ENCODE peak calls at places on chromosome 22, in nine cellular contexts. One of them, this sample, is unnamed.
A peak's percentile ranks its signal among the peaks of the same experiment; 100 is the strongest.

GRCh38 chr22:28075260-28075981 is 156.4 kb upstream of the PITPNB start:
- DNase-seq in NCI-H1417: no peak
- DNase-seq in amniotic stem cell: peak; percentile 54
- DNase-seq in globus pallidus: no peak
- DNase-seq in T follicular helper cell: no peak
- DNase-seq in C1 segment of cervical spinal cord: no peak
- DNase-seq in progenitor cell of endocrine pancreas: no peak
- DNase-seq in nucleus accumbens: no peak
- DNase-seq in neuronal stem cell: no peak
- DNase-seq in this sample: no peak

GRCh38 chr22:28750471-28750881 is 8.6 kb downstream of the HSCB start:
- DNase-seq in NCI-H1417: no peak
- DNase-seq in amniotic stem cell: peak; percentile 60
- DNase-seq in globus pallidus: no peak
- DNase-seq in T follicular helper cell: no peak
- DNase-seq in C1 segment of cervical spinal cord: no peak
- DNase-seq in progenitor cell of endocrine pancreas: no peak
- DNase-seq in nucleus accumbens: no peak
- DNase-seq in neuronal stem cell: no peak
- DNase-seq in this sample: no peak

GRCh38 chr22:43853328-43853931 is 8.9 kb downstream of the SULT4A1 start:
- DNase-seq in NCI-H1417: no peak
- DNase-seq in amniotic stem cell: no peak
- DNase-seq in globus pallidus: no peak
- DNase-seq in T follicular helper cell: no peak
- DNase-seq in C1 segment of cervical spinal cord: no peak
- DNase-seq in progenitor cell of endocrine pancreas: no peak
- DNase-seq in nucleus accumbens: no peak
- DNase-seq in neuronal stem cell: no peak
- DNase-seq in this sample: no peak

GRCh38 chr22:44580756-44581435 is 82.9 kb upstream of the RTL6 start:
- DNase-seq in NCI-H1417: no peak
- DNase-seq in amniotic stem cell: no peak
- DNase-seq in globus pallidus: no peak
- DNase-seq in T follicular helper cell: no peak
- DNase-seq in C1 segment of cervical spinal cord: no peak
- DNase-seq in progenitor cell of endocrine pancreas: no peak
- DNase-seq in nucleus accumbens: no peak
- DNase-seq in neuronal stem cell: no peak
- DNase-seq in this sample: no peak

GRCh38 chr22:44916281-44917231 is 93.2 kb downstream of the PHF21B start:
- DNase-seq in NCI-H1417: no peak
- DNase-seq in amniotic stem cell: no peak
- DNase-seq in globus pallidus: no peak
- DNase-seq in T follicular helper cell: no peak
- DNase-seq in C1 segment of cervical spinal cord: no peak
- DNase-seq in progenitor cell of endocrine pancreas: no peak
- DNase-seq in nucleus accumbens: no peak
- DNase-seq in neuronal stem cell: no peak
- DNase-seq in this sample: no peak

GRCh38 chr22:40642316-40642715 is 5.8 kb upstream of the MRTFA start:
- DNase-seq in NCI-H1417: no peak
- DNase-seq in amniotic stem cell: no peak
- DNase-seq in globus pallidus: no peak
- DNase-seq in T follicular helper cell: no peak
- DNase-seq in C1 segment of cervical spinal cord: no peak
- DNase-seq in progenitor cell of endocrine pancreas: no peak
- DNase-seq in nucleus accumbens: no peak
- DNase-seq in neuronal stem cell: no peak
- DNase-seq in this sample: no peak

GRCh38 chr22:49233507-49234100 is 594.1 kb downstream of the BRD1 start:
- DNase-seq in NCI-H1417: no peak
- DNase-seq in amniotic stem cell: no peak
- DNase-seq in globus pallidus: no peak
- DNase-seq in T follicular helper cell: no peak
- DNase-seq in C1 segment of cervical spinal cord: no peak
- DNase-seq in progenitor cell of endocrine pancreas: no peak
- DNase-seq in nucleus accumbens: no peak
- DNase-seq in neuronal stem cell: no peak
- DNase-seq in this sample: no peak

GRCh38 chr22:47048123-47049077 is 285.9 kb downstream of the TBC1D22A start:
- DNase-seq in NCI-H1417: no peak
- DNase-seq in amniotic stem cell: no peak
- DNase-seq in globus pallidus: no peak
- DNase-seq in T follicular helper cell: no peak
- DNase-seq in C1 segment of cervical spinal cord: no peak
- DNase-seq in progenitor cell of endocrine pancreas: no peak
- DNase-seq in nucleus accumbens: no peak
- DNase-seq in neuronal stem cell: no peak
- DNase-seq in this sample: no peak

GRCh38 chr22:44825310-44826150 is 73.2 kb downstream of the ARHGAP8 start:
- DNase-seq in NCI-H1417: no peak
- DNase-seq in amniotic stem cell: no peak
- DNase-seq in globus pallidus: no peak
- DNase-seq in T follicular helper cell: no peak
- DNase-seq in C1 segment of cervical spinal cord: no peak
- DNase-seq in progenitor cell of endocrine pancreas: no peak
- DNase-seq in nucleus accumbens: no peak
- DNase-seq in neuronal stem cell: no peak
- DNase-seq in this sample: no peak

GRCh38 chr22:17369553-17370035 is 334 bp downstream of the CECR2 start:
- DNase-seq in NCI-H1417: peak; percentile 68
- DNase-seq in amniotic stem cell: no peak
- DNase-seq in globus pallidus: no peak
- DNase-seq in T follicular helper cell: no peak
- DNase-seq in C1 segment of cervical spinal cord: no peak
- DNase-seq in progenitor cell of endocrine pancreas: peak; percentile 51
- DNase-seq in nucleus accumbens: peak; percentile 62
- DNase-seq in neuronal stem cell: peak; percentile 57
- DNase-seq in this sample: peak; percentile 58

GRCh38 chr22:42651134-42651533 is 1.9 kb upstream of the CYB5R3 start:
- DNase-seq in NCI-H1417: no peak
- DNase-seq in amniotic stem cell: no peak
- DNase-seq in globus pallidus: no peak
- DNase-seq in T follicular helper cell: no peak
- DNase-seq in C1 segment of cervical spinal cord: no peak
- DNase-seq in progenitor cell of endocrine pancreas: no peak
- DNase-seq in nucleus accumbens: no peak
- DNase-seq in neuronal stem cell: no peak
- DNase-seq in this sample: no peak

GRCh38 chr22:20305894-20306645 is 13.8 kb downstream of the DGCR6L start:
- DNase-seq in NCI-H1417: no peak
- DNase-seq in amniotic stem cell: no peak
- DNase-seq in globus pallidus: no peak
- DNase-seq in T follicular helper cell: no peak
- DNase-seq in C1 segment of cervical spinal cord: no peak
- DNase-seq in progenitor cell of endocrine pancreas: no peak
- DNase-seq in nucleus accumbens: no peak
- DNase-seq in neuronal stem cell: no peak
- DNase-seq in this sample: no peak

GRCh38 chr22:21681566-21682370 is 16.0 kb downstream of the PPIL2 start:
- DNase-seq in NCI-H1417: no peak
- DNase-seq in amniotic stem cell: no peak
- DNase-seq in globus pallidus: no peak
- DNase-seq in T follicular helper cell: no peak
- DNase-seq in C1 segment of cervical spinal cord: no peak
- DNase-seq in progenitor cell of endocrine pancreas: no peak
- DNase-seq in nucleus accumbens: no peak
- DNase-seq in neuronal stem cell: no peak
- DNase-seq in this sample: no peak

GRCh38 chr22:47402876-47403525 is 640.6 kb downstream of the TBC1D22A start:
- DNase-seq in NCI-H1417: no peak
- DNase-seq in amniotic stem cell: no peak
- DNase-seq in globus pallidus: no peak
- DNase-seq in T follicular helper cell: no peak
- DNase-seq in C1 segment of cervical spinal cord: no peak
- DNase-seq in progenitor cell of endocrine pancreas: no peak
- DNase-seq in nucleus accumbens: no peak
- DNase-seq in neuronal stem cell: no peak
- DNase-seq in this sample: no peak

GRCh38 chr22:36406139-36406538 is 18.4 kb upstream of the MYH9 start:
- DNase-seq in NCI-H1417: no peak
- DNase-seq in amniotic stem cell: no peak
- DNase-seq in globus pallidus: no peak
- DNase-seq in T follicular helper cell: no peak
- DNase-seq in C1 segment of cervical spinal cord: no peak
- DNase-seq in progenitor cell of endocrine pancreas: no peak
- DNase-seq in nucleus accumbens: no peak
- DNase-seq in neuronal stem cell: no peak
- DNase-seq in this sample: no peak

GRCh38 chr22:31230871-31231621 is 18.9 kb downstream of the LIMK2 start:
- DNase-seq in NCI-H1417: peak; percentile 52
- DNase-seq in amniotic stem cell: no peak
- DNase-seq in globus pallidus: peak; percentile 63
- DNase-seq in T follicular helper cell: peak; percentile 48
- DNase-seq in C1 segment of cervical spinal cord: no peak
- DNase-seq in progenitor cell of endocrine pancreas: peak; percentile 21
- DNase-seq in nucleus accumbens: no peak
- DNase-seq in neuronal stem cell: no peak
- DNase-seq in this sample: no peak

GRCh38 chr22:46546466-46547178 is 9.2 kb upstream of the CELSR1 start:
- DNase-seq in NCI-H1417: no peak
- DNase-seq in amniotic stem cell: no peak
- DNase-seq in globus pallidus: no peak
- DNase-seq in T follicular helper cell: no peak
- DNase-seq in C1 segment of cervical spinal cord: no peak
- DNase-seq in progenitor cell of endocrine pancreas: no peak
- DNase-seq in nucleus accumbens: no peak
- DNase-seq in neuronal stem cell: no peak
- DNase-seq in this sample: no peak

GRCh38 chr22:19400881-19401280 is 30.7 kb downstream of the HIRA start:
- DNase-seq in NCI-H1417: no peak
- DNase-seq in amniotic stem cell: no peak
- DNase-seq in globus pallidus: no peak
- DNase-seq in T follicular helper cell: no peak
- DNase-seq in C1 segment of cervical spinal cord: no peak
- DNase-seq in progenitor cell of endocrine pancreas: no peak
- DNase-seq in nucleus accumbens: no peak
- DNase-seq in neuronal stem cell: no peak
- DNase-seq in this sample: no peak

GRCh38 chr22:22534604-22535415 is 14.7 kb upstream of the ZNF280A start:
- DNase-seq in NCI-H1417: no peak
- DNase-seq in amniotic stem cell: no peak
- DNase-seq in globus pallidus: no peak
- DNase-seq in T follicular helper cell: no peak
- DNase-seq in C1 segment of cervical spinal cord: no peak
- DNase-seq in progenitor cell of endocrine pancreas: no peak
- DNase-seq in nucleus accumbens: no peak
- DNase-seq in neuronal stem cell: no peak
- DNase-seq in this sample: no peak

GRCh38 chr22:35629406-35630234 is 12.5 kb upstream of the MB start:
- DNase-seq in NCI-H1417: no peak
- DNase-seq in amniotic stem cell: peak; percentile 95
- DNase-seq in globus pallidus: no peak
- DNase-seq in T follicular helper cell: no peak
- DNase-seq in C1 segment of cervical spinal cord: no peak
- DNase-seq in progenitor cell of endocrine pancreas: no peak
- DNase-seq in nucleus accumbens: no peak
- DNase-seq in neuronal stem cell: no peak
- DNase-seq in this sample: no peak

GRCh38 chr22:44887941-44888366 is 121.9 kb downstream of the PHF21B start:
- DNase-seq in NCI-H1417: no peak
- DNase-seq in amniotic stem cell: no peak
- DNase-seq in globus pallidus: no peak
- DNase-seq in T follicular helper cell: no peak
- DNase-seq in C1 segment of cervical spinal cord: no peak
- DNase-seq in progenitor cell of endocrine pancreas: no peak
- DNase-seq in nucleus accumbens: no peak
- DNase-seq in neuronal stem cell: no peak
- DNase-seq in this sample: no peak

GRCh38 chr22:49025791-49026475 is 801.7 kb downstream of the BRD1 start:
- DNase-seq in NCI-H1417: no peak
- DNase-seq in amniotic stem cell: no peak
- DNase-seq in globus pallidus: no peak
- DNase-seq in T follicular helper cell: no peak
- DNase-seq in C1 segment of cervical spinal cord: no peak
- DNase-seq in progenitor cell of endocrine pancreas: no peak
- DNase-seq in nucleus accumbens: no peak
- DNase-seq in neuronal stem cell: no peak
- DNase-seq in this sample: no peak

GRCh38 chr22:47796128-47796908 is 1033.9 kb downstream of the TBC1D22A start:
- DNase-seq in NCI-H1417: no peak
- DNase-seq in amniotic stem cell: no peak
- DNase-seq in globus pallidus: no peak
- DNase-seq in T follicular helper cell: no peak
- DNase-seq in C1 segment of cervical spinal cord: no peak
- DNase-seq in progenitor cell of endocrine pancreas: no peak
- DNase-seq in nucleus accumbens: no peak
- DNase-seq in neuronal stem cell: no peak
- DNase-seq in this sample: no peak

GRCh38 chr22:50600541-50600940 is at the start of gene MAPK8IP2:
- DNase-seq in NCI-H1417: peak; percentile 70
- DNase-seq in amniotic stem cell: no peak
- DNase-seq in globus pallidus: no peak
- DNase-seq in T follicular helper cell: no peak
- DNase-seq in C1 segment of cervical spinal cord: no peak
- DNase-seq in progenitor cell of endocrine pancreas: no peak
- DNase-seq in nucleus accumbens: no peak
- DNase-seq in neuronal stem cell: no peak
- DNase-seq in this sample: no peak

GRCh38 chr22:39360674-39361413 is 11.1 kb downstream of the SYNGR1 start:
- DNase-seq in NCI-H1417: peak; percentile 39
- DNase-seq in amniotic stem cell: no peak
- DNase-seq in globus pallidus: no peak
- DNase-seq in T follicular helper cell: no peak
- DNase-seq in C1 segment of cervical spinal cord: no peak
- DNase-seq in progenitor cell of endocrine pancreas: no peak
- DNase-seq in nucleus accumbens: no peak
- DNase-seq in neuronal stem cell: no peak
- DNase-seq in this sample: no peak

GRCh38 chr22:37533995-37534394 is 14.8 kb upstream of the CARD10 start:
- DNase-seq in NCI-H1417: peak; percentile 45
- DNase-seq in amniotic stem cell: no peak
- DNase-seq in globus pallidus: no peak
- DNase-seq in T follicular helper cell: no peak
- DNase-seq in C1 segment of cervical spinal cord: no peak
- DNase-seq in progenitor cell of endocrine pancreas: no peak
- DNase-seq in nucleus accumbens: no peak
- DNase-seq in neuronal stem cell: no peak
- DNase-seq in this sample: no peak

GRCh38 chr22:24503137-24503850 is 8.2 kb downstream of the UPB1 start:
- DNase-seq in NCI-H1417: peak; percentile 15
- DNase-seq in amniotic stem cell: no peak
- DNase-seq in globus pallidus: peak; percentile 43
- DNase-seq in T follicular helper cell: peak; percentile 44
- DNase-seq in C1 segment of cervical spinal cord: no peak
- DNase-seq in progenitor cell of endocrine pancreas: no peak
- DNase-seq in nucleus accumbens: no peak
- DNase-seq in neuronal stem cell: no peak
- DNase-seq in this sample: no peak

GRCh38 chr22:38180841-38181452 is 683 bp downstream of the PLA2G6 start:
- DNase-seq in NCI-H1417: peak; percentile 46
- DNase-seq in amniotic stem cell: no peak
- DNase-seq in globus pallidus: peak; percentile 80
- DNase-seq in T follicular helper cell: peak; percentile 22
- DNase-seq in C1 segment of cervical spinal cord: no peak
- DNase-seq in progenitor cell of endocrine pancreas: no peak
- DNase-seq in nucleus accumbens: peak; percentile 34
- DNase-seq in neuronal stem cell: no peak
- DNase-seq in this sample: no peak

GRCh38 chr22:27993201-27993635 is 74.2 kb upstream of the PITPNB start:
- DNase-seq in NCI-H1417: no peak
- DNase-seq in amniotic stem cell: no peak
- DNase-seq in globus pallidus: no peak
- DNase-seq in T follicular helper cell: no peak
- DNase-seq in C1 segment of cervical spinal cord: no peak
- DNase-seq in progenitor cell of endocrine pancreas: no peak
- DNase-seq in nucleus accumbens: no peak
- DNase-seq in neuronal stem cell: no peak
- DNase-seq in this sample: no peak

GRCh38 chr22:45240810-45241631 is at the start of gene KIAA0930:
- DNase-seq in NCI-H1417: peak; percentile 53
- DNase-seq in amniotic stem cell: peak; percentile 5
- DNase-seq in globus pallidus: peak; percentile 79
- DNase-seq in T follicular helper cell: peak; percentile 74
- DNase-seq in C1 segment of cervical spinal cord: no peak
- DNase-seq in progenitor cell of endocrine pancreas: peak; percentile 67
- DNase-seq in nucleus accumbens: peak; percentile 74
- DNase-seq in neuronal stem cell: peak; percentile 82
- DNase-seq in this sample: peak; percentile 86

GRCh38 chr22:20131856-20132685 is 467 bp downstream of the ZDHHC8 start:
- DNase-seq in NCI-H1417: peak; percentile 5
- DNase-seq in amniotic stem cell: no peak
- DNase-seq in globus pallidus: no peak
- DNase-seq in T follicular helper cell: no peak
- DNase-seq in C1 segment of cervical spinal cord: no peak
- DNase-seq in progenitor cell of endocrine pancreas: no peak
- DNase-seq in nucleus accumbens: peak; percentile 22
- DNase-seq in neuronal stem cell: no peak
- DNase-seq in this sample: no peak